ENCODE peak calls at places on chromosomes 1 and 21, in seven cellular contexts. N is activated T-cell treated with anti-CD3 and anti-CD28 coated beads for 1 hour; X is AG08395; T is NCI-H187 treated with DMSO at 0.1 percent for 48 hours; D is activated CD4-positive, CD25-positive, alpha-beta regulatory T cell; F is activated naive CD8-positive, alpha-beta T cell treated with anti-CD3 and anti-CD28 coated beads, Interleukin-2, amount 50 U/mL, for 24 hours; A is substantia nigra. B is an unnamed sample.

GRCh38 chr1:50841791-50842387 is 118.2 kb downstream of the FAF1 start:
- DNase-seq in N (no peak), X (peak), T (no peak), D (no peak), F (no peak), A (no peak), B (no peak)

GRCh38 chr1:19597463-19598309 is 46.4 kb upstream of the NBL1 start:
- DNase-seq in N (no peak), X (peak), T (no peak), D (peak), F (no peak), A (no peak), B (no peak)

GRCh38 chr1:15153842-15154479 is 414 bp downstream of the TMEM51 start:
- DNase-seq in N (no peak), X (peak), T (no peak), D (no peak), F (peak), A (no peak), B (no peak)

GRCh38 chr1:66253330-66253921 is 280.5 kb upstream of the SGIP1 start:
- DNase-seq in N (no peak), X (peak), T (no peak), D (no peak), F (no peak), A (no peak), B (no peak)

GRCh38 chr1:223704921-223705878 is 7.1 kb upstream of the CAPN2 start:
- DNase-seq in N (no peak), X (no peak), T (no peak), D (no peak), F (no peak), A (no peak), B (no peak)

GRCh38 chr1:119679223-119679622 is 31.2 kb upstream of the ZNF697 start:
- DNase-seq in N (no peak), X (no peak), T (no peak), D (no peak), F (no peak), A (no peak), B (no peak)

GRCh38 chr1:216045400-216045799 is 377.8 kb downstream of the USH2A start:
- DNase-seq in N (no peak), X (peak), T (no peak), D (no peak), F (no peak), A (no peak), B (no peak)

GRCh38 chr21:26444646-26445045 is 128.4 kb downstream of the CYYR1 start:
- DNase-seq in N (no peak), X (no peak), T (no peak), D (no peak), F (no peak), A (no peak), B (no peak)

GRCh38 chr1:183238071-183238470 is 52.0 kb downstream of the LAMC2 start:
- DNase-seq in N (no peak), X (peak), T (peak), D (no peak), F (no peak), A (no peak), B (no peak)

GRCh38 chr21:41759214-41759840 is 7.5 kb downstream of the RIPK4 start:
- DNase-seq in N (no peak), X (no peak), T (no peak), D (no peak), F (no peak), A (no peak), B (peak)

GRCh38 chr1:239647045-239647444 is 260.7 kb downstream of the CHRM3 start:
- DNase-seq in N (no peak), X (no peak), T (no peak), D (no peak), F (peak), A (no peak), B (no peak)